ENCODE peak calls at places on chromosome 2, in seven cellular contexts. R is GM13977, Y is endothelial cell, C is astrocyte, U is bronchial epithelial cell, S is OCI-LY7, W is GM10248. L is an unnamed sample.

GRCh38 chr2:150486539-150487484 is 655 bp downstream of the RND3 start:
- DNase-seq in W (peak; percentile 21), C (no peak), U (no peak), R (peak; percentile 21), S (no peak), Y (peak; percentile 37), L (peak; percentile 43)

GRCh38 chr2:38653715-38654494 is 12.0 kb upstream of the GALM start:
- DNase-seq in W (no peak), S (no peak), C (no peak), Y (no peak), U (peak; percentile 43), R (no peak), L (no peak)

GRCh38 chr2:236971919-236972381 is 113.7 kb upstream of the COPS8 start:
- DNase-seq in C (no peak), S (no peak), W (no peak), U (no peak), Y (no peak), R (no peak), L (no peak)

GRCh38 chr2:158179660-158180059 is 78.0 kb downstream of the UPP2 start:
- DNase-seq in S (peak; percentile 9), U (peak; percentile 45), Y (no peak), R (no peak), C (no peak), W (no peak), L (no peak)

GRCh38 chr2:173217106-173217840 is 137.4 kb upstream of the CDCA7 start:
- DNase-seq in W (no peak), C (peak; percentile 46), S (no peak), Y (no peak), U (peak; percentile 10), R (no peak), L (no peak)

GRCh38 chr2:112542974-112543760 is 902 bp downstream of the POLR1B start:
- DNase-seq in C (peak; percentile 4), Y (no peak), U (peak; percentile 46), R (peak; percentile 20), S (peak; percentile 38), W (no peak), L (no peak)

GRCh38 chr2:44247924-44248323 is 27.4 kb upstream of the SLC3A1 start:
- DNase-seq in Y (no peak), C (no peak), U (no peak), R (no peak), S (peak; percentile 17), W (no peak), L (no peak)

GRCh38 chr2:43052204-43052943 is 174.0 kb downstream of the ZFP36L2 start:
- DNase-seq in S (no peak), W (no peak), Y (no peak), C (no peak), R (no peak), U (peak; percentile 83), L (no peak)

GRCh38 chr2:11079131-11079824 is 76.0 kb upstream of the SLC66A3 start:
- DNase-seq in U (peak; percentile 13), Y (no peak), R (no peak), C (no peak), S (no peak), W (no peak), L (no peak)

GRCh38 chr2:239223330-239224248 is 177.2 kb downstream of the HDAC4 start:
- DNase-seq in S (no peak), W (no peak), R (no peak), Y (no peak), C (peak; percentile 84), U (no peak), L (no peak)

GRCh38 chr2:221779614-221780067 is 207.5 kb upstream of the EPHA4 start:
- DNase-seq in C (peak; percentile 95), S (no peak), U (peak; percentile 15), W (no peak), Y (no peak), R (no peak), L (no peak)

GRCh38 chr2:37599688-37600525 is 71.5 kb downstream of the CDC42EP3 start:
- DNase-seq in W (no peak), U (no peak), S (no peak), R (no peak), Y (no peak), C (no peak), L (no peak)

GRCh38 chr2:134845719-134846118 is 7.3 kb downstream of the ACMSD start:
- DNase-seq in C (peak; percentile 85), W (no peak), U (peak; percentile 73), Y (no peak), R (no peak), S (no peak), L (no peak)

GRCh38 chr2:71620116-71620515 is 166.8 kb downstream of the DYSF start:
- DNase-seq in S (no peak), W (no peak), R (no peak), Y (no peak), C (no peak), U (no peak), L (no peak)

GRCh38 chr2:110103060-110103961 is 12.3 kb downstream of the MALL start:
- DNase-seq in S (no peak), R (no peak), C (no peak), W (no peak), U (no peak), Y (no peak), L (no peak)

GRCh38 chr2:127701193-127701650 is at the start of gene SFT2D3:
- DNase-seq in U (peak; percentile 79), C (peak; percentile 86), Y (peak; percentile 85), R (peak; percentile 98), S (peak; percentile 95), W (peak; percentile 95), L (peak; percentile 93)

GRCh38 chr2:127700527-127701192 is 637 bp upstream of the SFT2D3 start:
- DNase-seq in S (peak; percentile 79), R (peak; percentile 70), Y (peak; percentile 17), U (no peak), W (peak; percentile 84), C (no peak), L (peak; percentile 62)

GRCh38 chr2:127702395-127703009 is 1.2 kb downstream of the SFT2D3 start:
- DNase-seq in Y (no peak), R (no peak), S (no peak), C (no peak), U (no peak), W (no peak), L (no peak)

GRCh38 chr2:127703282-127703681 is 2.0 kb downstream of the SFT2D3 start:
- DNase-seq in U (no peak), W (no peak), Y (no peak), S (no peak), C (no peak), R (no peak), L (no peak)

GRCh38 chr2:127701651-127702394 is 526 bp downstream of the SFT2D3 start:
- DNase-seq in Y (peak; percentile 82), R (peak; percentile 87), W (peak; percentile 79), C (peak; percentile 60), U (peak; percentile 57), S (peak; percentile 91), L (peak; percentile 87)
- TF ChIP-seq CTCF in Y (no peak), R (peak; percentile 16), W (peak; percentile 22), C (no peak), U (peak; percentile 21), S (peak; percentile 13), L (no peak)

DNA sequence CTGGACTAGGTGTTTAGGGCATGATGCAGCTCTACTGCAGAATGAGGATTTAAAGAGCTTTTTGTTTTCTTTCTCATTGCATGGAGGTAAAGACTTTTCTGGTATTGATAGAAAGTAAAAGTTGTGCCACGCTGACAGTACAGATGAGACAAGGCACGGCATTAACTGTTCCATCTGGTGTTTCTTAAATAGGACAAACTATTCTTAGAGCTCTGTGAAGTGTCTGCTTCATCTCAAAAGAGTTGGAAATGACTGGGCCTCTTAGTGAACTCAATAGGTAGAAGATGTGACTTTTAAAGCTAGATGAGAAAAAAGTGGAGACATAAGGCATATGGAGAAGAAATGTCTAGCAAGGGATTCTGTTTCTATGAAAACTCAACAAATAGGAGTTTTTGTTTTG is 321.8 kb downstream of the RPRM start:
- DNase-seq in W (no peak), R (no peak), S (no peak), Y (no peak), U (no peak), C (no peak), L (no peak)
- TF ChIP-seq CTCF in W (no peak), R (no peak), S (no peak), Y (no peak), U (no peak), C (no peak), L (no peak)

GRCh38 chr2:69933254-69933828 is 18.4 kb downstream of the MXD1 start:
- DNase-seq in U (peak; percentile 25), Y (no peak), C (no peak), R (no peak), S (no peak), W (no peak), L (no peak)
- TF ChIP-seq CTCF in U (no peak), Y (no peak), C (no peak), R (no peak), S (no peak), W (no peak), L (no peak)

DNA sequence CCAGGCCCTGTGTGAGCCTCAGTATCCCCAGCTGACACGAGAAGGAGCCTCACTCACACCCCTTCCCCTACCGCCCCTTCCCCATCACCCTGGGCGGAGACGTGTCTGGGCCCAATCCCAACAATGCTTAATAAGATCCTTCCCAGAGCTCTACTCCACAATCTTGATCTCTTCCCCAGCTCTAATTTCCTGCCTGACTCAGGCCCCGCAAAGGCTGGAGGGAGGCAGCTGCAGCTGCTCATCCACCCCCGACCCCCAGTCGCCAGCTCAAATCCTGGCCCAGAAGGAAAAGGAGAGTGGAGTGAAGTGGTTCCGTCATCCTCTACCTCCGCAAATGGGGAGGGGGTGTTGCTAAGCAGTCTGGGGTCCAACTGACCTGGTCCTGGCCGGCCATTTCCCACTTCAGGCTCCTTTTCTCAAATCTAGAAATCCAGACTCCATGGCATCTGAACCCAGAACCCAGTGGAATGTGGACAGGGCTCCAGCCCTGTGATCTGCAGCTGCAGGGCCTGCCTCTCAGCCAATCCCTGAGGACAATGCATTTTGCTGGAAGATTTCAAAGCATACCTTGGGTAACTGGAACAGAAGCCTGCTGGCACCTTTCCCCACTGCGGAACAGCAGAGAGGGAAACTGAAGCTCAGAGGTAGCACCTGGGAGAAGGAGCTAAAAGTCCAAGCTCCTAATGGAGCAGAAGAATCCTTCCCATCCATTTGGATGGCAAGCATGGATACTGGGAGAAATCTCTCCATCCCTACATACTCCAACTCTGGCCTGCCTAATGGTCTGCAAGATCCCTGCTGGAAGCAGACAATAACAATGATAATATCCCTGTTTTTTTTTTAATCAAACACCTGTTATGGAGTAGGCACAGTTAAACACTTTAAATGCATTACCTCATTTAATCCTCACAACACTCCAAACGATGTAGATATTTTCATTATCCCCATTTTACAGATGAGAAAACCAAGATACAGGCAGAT is 5.6 kb upstream of the TNS1 start:
- DNase-seq in U (no peak), C (peak; percentile 64), R (no peak), Y (no peak), W (no peak), S (no peak), L (no peak)
- TF ChIP-seq CTCF in U (no peak), C (no peak), R (no peak), Y (no peak), W (no peak), S (no peak), L (no peak)